ENCODE peak calls at places on chromosomes 6 and 20, in ten cellular contexts. C, H, J, V, Q, P, F, W, L and O are unnamed samples.

GRCh38 chr20:34579191-34579661 is 20.7 kb downstream of the MAP1LC3A start:
- DNase-seq in P (peak), W (peak), Q (no peak), F (peak), H (peak), V (peak), C (no peak), J (peak), L (peak), O (peak)

GRCh38 chr6:27592107-27592480 is 119.2 kb upstream of the ZNF184 start:
- DNase-seq in Q (no peak), H (no peak), W (peak), P (peak), J (no peak), F (no peak), L (no peak), V (no peak), C (no peak), O (peak)

GRCh38 chr6:32609731-32610640 is 20.3 kb upstream of the HLA-DRB1 start:
- DNase-seq in F (peak), W (peak), P (no peak), C (peak), L (peak), V (peak), H (peak), Q (no peak), J (peak), O (peak)

GRCh38 chr20:62065669-62066338 is at the start of gene TAF4:
- DNase-seq in J (peak), Q (peak), L (no peak), P (peak), W (peak), F (peak), V (peak), H (peak), C (peak), O (peak)

GRCh38 chr20:36550797-36551299 is 9.5 kb downstream of the MYL9 start:
- DNase-seq in V (no peak), C (no peak), H (no peak), L (no peak), W (no peak), F (no peak), P (no peak), J (peak), Q (no peak), O (no peak)

GRCh38 chr6:140438346-140438735 is 1063.9 kb upstream of the CITED2 start:
- DNase-seq in Q (no peak), H (no peak), L (no peak), W (peak), P (no peak), C (no peak), V (no peak), F (no peak), J (peak), O (no peak)

GRCh38 chr6:106614592-106615301 is 14.6 kb downstream of the RTN4IP1 start:
- DNase-seq in W (no peak), J (no peak), H (no peak), L (no peak), F (no peak), C (no peak), Q (no peak), V (no peak), P (no peak), O (no peak)

GRCh38 chr6:126180585-126180984 is 159.3 kb upstream of the CENPW start:
- DNase-seq in V (no peak), L (peak), Q (no peak), J (peak), F (peak), W (peak), P (peak), H (no peak), C (no peak), O (no peak)

GRCh38 chr6:33678932-33679478 is 32.5 kb downstream of the UQCC2 start:
- DNase-seq in P (no peak), Q (no peak), L (no peak), C (no peak), F (no peak), J (no peak), H (no peak), W (no peak), V (no peak), O (no peak)

GRCh38 chr6:149032599-149033405 is 284.7 kb upstream of the TAB2 start:
- DNase-seq in P (no peak), J (peak), L (no peak), F (peak), V (no peak), H (no peak), Q (no peak), W (peak), C (peak), O (no peak)

GRCh38 chr6:148471624-148472494 is 129.2 kb downstream of the SASH1 start:
- DNase-seq in Q (no peak), C (no peak), L (no peak), P (no peak), J (peak), W (peak), H (no peak), F (peak), V (no peak), O (peak)

GRCh38 chr20:2902818-2903217 is 29.5 kb downstream of the PTPRA start:
- DNase-seq in H (no peak), L (no peak), C (no peak), Q (no peak), P (no peak), F (no peak), J (no peak), W (no peak), V (no peak), O (no peak)

GRCh38 chr6:25012657-25013056 is 76.9 kb upstream of the RIPOR2 start:
- DNase-seq in C (no peak), H (no peak), V (no peak), F (peak), J (peak), P (no peak), L (no peak), Q (no peak), W (no peak), O (no peak)

GRCh38 chr20:41643504-41643938 is 25.3 kb upstream of the CHD6 start:
- DNase-seq in F (no peak), W (peak), V (peak), C (no peak), H (peak), P (peak), L (peak), Q (no peak), J (peak), O (peak)

GRCh38 chr6:55456016-55456415 is 123.0 kb downstream of the HMGCLL1 start:
- DNase-seq in L (no peak), F (no peak), P (no peak), H (no peak), W (no peak), Q (no peak), V (no peak), C (no peak), J (peak), O (no peak)

GRCh38 chr6:129282053-129282452 is 399.1 kb downstream of the LAMA2 start:
- DNase-seq in J (no peak), C (no peak), F (no peak), W (no peak), P (no peak), L (no peak), H (no peak), V (no peak), Q (no peak), O (no peak)

GRCh38 chr6:88004707-88005106 is 42.9 kb upstream of the SPACA1 start:
- DNase-seq in V (no peak), W (peak), F (no peak), J (no peak), C (no peak), L (no peak), Q (no peak), H (no peak), P (no peak), O (no peak)

GRCh38 chr6:33977606-33978438 is 168.1 kb downstream of the GRM4 start:
- DNase-seq in H (no peak), Q (no peak), C (peak), W (no peak), J (no peak), V (no peak), L (no peak), P (no peak), F (no peak), O (no peak)

GRCh38 chr6:96186516-96187195 is 170.9 kb downstream of the FUT9 start:
- DNase-seq in L (no peak), J (no peak), C (no peak), P (no peak), W (no peak), F (no peak), V (no peak), Q (no peak), H (no peak), O (no peak)

GRCh38 chr6:87847830-87848210 is 145.8 kb upstream of the AKIRIN2 start:
- DNase-seq in C (no peak), V (no peak), H (no peak), F (no peak), L (no peak), W (no peak), Q (no peak), P (no peak), J (no peak), O (no peak)

GRCh38 chr20:52081066-52081465 is 110.5 kb downstream of the ZFP64 start:
- DNase-seq in W (no peak), C (no peak), Q (no peak), H (no peak), P (no peak), L (no peak), F (no peak), J (no peak), V (no peak), O (no peak)

GRCh38 chr20:53872561-53873248 is 197.7 kb downstream of the BCAS1 start:
- DNase-seq in W (peak), P (no peak), H (no peak), F (no peak), C (no peak), J (peak), V (no peak), Q (no peak), L (no peak), O (no peak)

GRCh38 chr6:147128056-147128455 is 76.2 kb upstream of the STXBP5 start:
- DNase-seq in C (no peak), P (no peak), L (no peak), H (no peak), Q (no peak), W (no peak), J (no peak), F (no peak), V (no peak), O (no peak)

GRCh38 chr6:107613980-107614379 is 124.1 kb downstream of the SOBP start:
- DNase-seq in L (no peak), Q (no peak), V (no peak), P (no peak), J (no peak), F (no peak), W (no peak), H (no peak), C (no peak), O (no peak)

DNA sequence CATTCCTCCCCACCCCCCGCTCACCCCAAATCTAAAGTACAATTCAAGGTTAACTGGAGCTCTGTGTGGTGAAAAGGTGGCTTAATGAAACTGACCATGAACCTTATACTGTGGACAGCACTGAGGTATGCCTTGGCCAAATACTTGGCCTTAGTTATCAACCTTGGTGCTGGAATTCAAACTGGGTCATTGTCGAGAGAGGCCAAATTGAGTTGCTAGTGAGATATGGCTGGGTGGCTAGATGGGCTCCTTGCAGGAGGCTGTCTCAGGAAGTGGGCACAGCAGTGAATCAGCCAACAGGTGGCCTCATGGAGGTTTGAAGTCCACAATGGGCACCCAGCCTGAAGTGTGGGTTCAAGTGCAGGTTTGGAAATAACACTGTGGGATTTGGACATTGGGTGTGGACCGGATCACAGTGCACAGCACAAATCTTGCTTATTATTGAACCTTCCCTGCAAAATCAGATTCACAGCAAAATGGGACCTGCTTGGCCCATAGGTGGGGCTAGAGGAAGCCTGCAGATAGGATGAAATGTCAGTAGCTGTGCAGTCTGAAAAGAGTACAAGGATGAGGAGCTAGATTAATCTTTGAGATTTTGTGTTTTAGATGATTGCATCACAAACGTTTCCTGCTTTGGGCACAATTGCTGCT is 5.6 kb upstream of the BTBD3 start:
- DNase-seq in L (no peak), H (no peak), V (no peak), Q (no peak), F (no peak), W (peak), C (peak), P (peak), J (no peak), O (peak)
- TF ChIP-seq CTCF in L (peak), H (peak), V (no peak), Q (no peak), F (peak), W (peak), C (peak), P (peak), J (peak), O (peak)

DNA sequence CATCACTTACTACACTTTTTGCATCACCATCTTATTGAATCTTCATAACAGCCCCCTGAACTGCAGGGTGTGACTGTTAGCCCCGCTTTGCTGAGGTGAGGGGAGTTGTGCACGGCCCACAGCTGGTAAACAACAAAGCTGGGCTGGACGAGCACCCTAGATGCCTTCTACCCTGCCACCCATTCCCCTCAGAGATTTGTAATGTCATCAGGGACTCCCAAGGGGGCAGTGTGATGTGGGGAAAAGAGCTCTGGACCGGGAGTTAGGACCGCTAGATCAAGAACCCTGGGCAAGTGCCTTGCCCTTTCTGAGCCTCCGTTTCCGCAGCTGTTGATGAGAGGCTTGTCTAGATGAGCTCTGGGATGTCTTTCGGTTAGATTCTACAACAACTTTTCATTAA is 20.9 kb downstream of the PKIG start:
- DNase-seq in L (no peak), C (no peak), H (no peak), W (no peak), V (no peak), J (no peak), F (no peak), P (no peak), Q (peak), O (no peak)
- TF ChIP-seq CTCF in L (no peak), C (peak), H (no peak), W (peak), V (no peak), J (no peak), F (no peak), P (no peak), Q (no peak), O (no peak)

GRCh38 chr6:133632206-133632605 is 256.7 kb upstream of the TCF21 start:
- DNase-seq in W (no peak), Q (no peak), L (no peak), H (no peak), J (peak), F (no peak), P (no peak), V (no peak), C (no peak), O (peak)

GRCh38 chr6:133630651-133631050 is 258.3 kb upstream of the TCF21 start:
- DNase-seq in H (no peak), L (no peak), C (no peak), J (no peak), V (no peak), W (no peak), P (no peak), F (no peak), Q (no peak), O (no peak)

GRCh38 chr6:133634474-133634873 is 254.4 kb upstream of the TCF21 start:
- DNase-seq in F (no peak), P (no peak), V (no peak), H (no peak), J (no peak), C (no peak), Q (no peak), W (no peak), L (no peak), O (no peak)

GRCh38 chr6:133632906-133633305 is 256.0 kb upstream of the TCF21 start:
- DNase-seq in P (no peak), W (no peak), F (no peak), L (no peak), Q (no peak), V (no peak), C (no peak), J (no peak), H (no peak), O (no peak)

DNA sequence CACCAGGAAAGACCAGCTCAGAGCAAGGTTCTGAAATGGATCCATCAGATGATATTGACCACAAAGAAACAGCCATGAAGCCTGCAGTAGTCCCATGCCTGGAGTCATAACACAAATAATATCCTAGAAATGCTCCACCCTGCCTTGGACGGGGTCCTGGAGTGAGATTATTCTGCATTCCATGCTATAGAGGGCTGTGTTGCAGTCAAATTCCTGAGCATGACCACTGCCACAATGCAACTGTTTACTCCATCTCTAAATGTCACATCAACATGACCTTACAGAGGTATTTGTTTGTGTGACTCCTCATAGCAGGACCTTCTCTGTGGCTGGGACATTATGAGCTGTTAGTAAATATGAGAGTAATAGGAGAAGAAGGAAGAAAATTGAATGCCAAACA is 257.5 kb upstream of the TCF21 start:
- DNase-seq in L (no peak), H (no peak), P (no peak), V (no peak), W (no peak), F (no peak), Q (no peak), C (no peak), J (peak), O (no peak)
- TF ChIP-seq CTCF in L (peak), H (no peak), P (no peak), V (no peak), W (no peak), F (peak), Q (no peak), C (no peak), J (peak), O (peak)

DNA sequence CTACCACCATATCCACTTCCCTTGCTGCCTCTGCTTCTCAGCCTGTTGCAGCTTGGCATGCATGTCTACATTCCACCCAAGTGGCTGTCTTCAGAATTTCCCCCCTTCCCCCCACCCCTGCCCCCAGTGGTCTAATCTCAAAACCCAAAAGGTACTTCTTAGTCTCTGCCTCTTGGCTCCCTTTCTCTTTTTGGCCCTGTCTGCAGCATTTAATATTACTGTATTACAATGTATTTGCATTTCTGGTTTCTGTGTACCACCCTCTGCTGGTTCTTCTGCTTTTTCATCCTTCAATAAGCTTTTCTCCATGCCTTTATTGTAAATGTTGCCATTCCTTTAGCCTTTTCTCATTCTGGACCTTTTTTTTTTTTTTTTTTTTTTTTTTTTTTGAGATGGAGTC is 43.0 kb downstream of the RPRD1B start:
- DNase-seq in J (no peak), P (no peak), Q (no peak), V (no peak), L (no peak), C (no peak), H (no peak), F (no peak), W (no peak), O (no peak)
- TF ChIP-seq CTCF in J (no peak), P (no peak), Q (no peak), V (no peak), L (no peak), C (no peak), H (no peak), F (no peak), W (no peak), O (no peak)

DNA sequence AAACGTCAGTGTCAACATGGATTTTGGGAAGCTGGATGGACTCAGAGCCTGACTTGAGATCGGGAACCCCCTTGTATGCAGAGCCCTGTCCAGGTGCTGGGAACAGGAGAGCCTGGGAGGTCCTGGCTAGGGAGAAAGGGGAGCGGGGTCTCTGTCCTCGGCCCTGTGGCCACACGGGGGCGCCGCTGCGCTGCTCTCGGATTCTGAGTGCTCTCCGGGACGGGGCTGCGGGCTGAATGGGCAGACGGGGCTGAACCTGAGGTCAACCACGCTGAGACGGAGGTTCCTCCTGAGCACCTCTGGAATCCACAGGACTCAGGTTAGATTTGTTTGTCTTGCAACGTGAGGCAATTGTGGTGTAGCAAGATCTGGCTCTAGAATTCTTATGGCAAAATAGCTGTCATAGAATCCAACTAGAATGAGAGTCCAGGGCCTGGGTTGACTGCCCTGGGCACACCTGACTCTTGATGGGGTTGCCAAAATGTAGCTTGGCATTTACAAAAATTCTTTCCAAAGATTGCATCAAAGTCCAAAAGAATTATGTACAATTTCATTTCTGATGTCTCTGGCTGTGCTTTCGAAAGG is 20.6 kb upstream of the HLA-F start:
- DNase-seq in H (peak), V (no peak), J (no peak), W (no peak), C (peak), Q (peak), L (no peak), P (no peak), F (no peak), O (peak)
- TF ChIP-seq CTCF in H (peak), V (no peak), J (peak), W (peak), C (peak), Q (peak), L (peak), P (no peak), F (peak), O (peak)

GRCh38 chr6:157281570-157281969 is 41.7 kb downstream of the TMEM242 start:
- DNase-seq in H (no peak), Q (peak), F (no peak), L (no peak), V (no peak), J (no peak), W (no peak), P (no peak), C (peak), O (no peak)
- TF ChIP-seq CTCF in H (peak), Q (no peak), F (peak), L (peak), V (peak), J (peak), W (peak), P (no peak), C (peak), O (no peak)

GRCh38 chr20:33444797-33445560 is 1.4 kb upstream of the SNTA1 start:
- DNase-seq in W (peak), J (no peak), F (no peak), V (no peak), P (no peak), H (peak), Q (peak), L (no peak), C (no peak), O (peak)
- TF ChIP-seq CTCF in W (peak), J (peak), F (peak), V (no peak), P (no peak), H (peak), Q (no peak), L (peak), C (peak), O (peak)